ENCODE peak calls at places on chromosomes 7 and 10, in nine cellular contexts. Z is cardiac muscle cell, A is IMR-90, Y is left ventricle myocardium inferior, V is body of pancreas, O is kidney, U is A549, C is OCI-LY7, T is osteoblast. Q is an unnamed sample. For H3K9me3 and H3K4me1, the result is how much of the 10 kb centered on the place peaks cover.

GRCh38 chr7:105643384-105643783 is 62.1 kb upstream of the EFCAB10 start:
- DNase-seq in Z (peak), A (no peak), Y (peak), V (no peak), O (no peak), U (no peak), C (no peak), T (no peak), Q (no peak)

GRCh38 chr7:23246540-23246939 is at the start of gene GPNMB:
- DNase-seq in Z (peak), A (peak), Y (no peak), V (peak), O (no peak), U (no peak), C (no peak), T (peak), Q (no peak)

GRCh38 chr7:55570218-55570873 is 2.0 kb downstream of the VOPP1 start:
- DNase-seq in Z (no peak), A (no peak), Y (no peak), V (no peak), O (peak), U (no peak), C (peak), T (no peak), Q (no peak)

GRCh38 chr7:1247527-1248041 is 14.9 kb downstream of the UNCX start:
- DNase-seq in Z (no peak), A (no peak), Y (no peak), V (no peak), O (peak), U (no peak), C (no peak), T (no peak), Q (peak)

GRCh38 chr10:121692626-121693025 is 94.4 kb upstream of the FGFR2 start:
- DNase-seq in Z (no peak), A (no peak), Y (no peak), V (no peak), O (no peak), U (no peak), C (no peak), T (no peak), Q (no peak)

GRCh38 chr7:51318886-51319579 is 2.4 kb upstream of the COBL start:
- DNase-seq in Z (no peak), A (no peak), Y (no peak), V (no peak), O (no peak), U (no peak), C (no peak), T (no peak), Q (peak)

GRCh38 chr10:49606981-49607535 is 3.1 kb upstream of the SLC18A3 start:
- DNase-seq in Z (peak), A (peak), Y (peak), V (peak), O (peak), U (peak), C (peak), T (peak), Q (peak)

GRCh38 chr7:96329189-96329588 is 7.3 kb upstream of the SLC25A13 start:
- DNase-seq in Z (no peak), A (no peak), Y (no peak), V (no peak), O (no peak), U (no peak), C (no peak), T (no peak), Q (no peak)

GRCh38 chr7:20330797-20331230 is at the start of gene ITGB8:
- DNase-seq in Z (no peak), A (no peak), Y (peak), V (no peak), O (no peak), U (peak), C (no peak), T (peak), Q (no peak)

GRCh38 chr10:98404571-98405396 is 10.2 kb downstream of the PYROXD2 start:
- DNase-seq in Z (no peak), A (peak), Y (no peak), V (no peak), O (no peak), U (no peak), C (no peak), T (peak), Q (no peak)

GRCh38 chr10:132448248-132448731 is 51.3 kb downstream of the PWWP2B start:
- DNase-seq in Z (peak), A (no peak), Y (peak), V (peak), O (peak), U (peak), C (peak), T (no peak), Q (peak)

GRCh38 chr7:109836016-109836415 is 1254.9 kb upstream of the LRRN3 start:
- DNase-seq in Z (no peak), A (no peak), Y (no peak), V (no peak), O (no peak), U (no peak), C (no peak), T (no peak), Q (no peak)

GRCh38 chr10:61987951-61988379 is 86.5 kb downstream of the ARID5B start:
- DNase-seq in Z (no peak), A (peak), Y (no peak), V (no peak), O (no peak), U (no peak), C (peak), T (peak), Q (no peak)

GRCh38 chr7:108076141-108076540 is 54.0 kb downstream of the LAMB4 start:
- DNase-seq in Z (peak), A (no peak), Y (no peak), V (no peak), O (no peak), U (no peak), C (no peak), T (no peak), Q (no peak)

GRCh38 chr10:124649209-124649608 is 95.0 kb downstream of the FAM53B start:
- DNase-seq in Z (no peak), A (no peak), Y (peak), V (peak), O (peak), U (no peak), C (no peak), T (no peak), Q (no peak)

GRCh38 chr10:50622497-50623298 is 1.1 kb downstream of the SGMS1 start:
- DNase-seq in Z (peak), A (peak), Y (peak), V (peak), O (peak), U (peak), C (peak), T (peak), Q (peak)

DNA sequence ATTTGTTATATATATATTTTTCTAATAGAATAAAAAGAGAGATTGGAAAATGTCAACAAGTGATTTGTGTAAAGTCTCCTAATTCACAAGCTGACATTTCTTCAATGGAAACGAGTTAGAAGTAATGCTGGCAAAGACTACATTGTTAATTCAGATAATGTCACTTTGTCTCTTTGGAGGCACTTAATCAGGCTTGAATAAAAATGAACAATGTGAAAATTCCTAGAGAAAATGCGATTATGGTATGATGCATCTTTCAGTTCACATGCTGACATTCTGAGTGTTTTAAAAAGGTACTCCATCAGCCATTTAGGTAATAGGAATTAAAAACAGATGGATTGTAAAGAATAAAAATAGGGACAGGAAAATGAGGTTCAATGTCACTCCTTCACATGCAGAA is 100.1 kb downstream of the SLC13A1 start:
- DNase-seq in Z (no peak), A (no peak), Y (no peak), V (no peak), O (no peak), U (no peak), C (no peak), T (no peak), Q (no peak)
- H3K9me3 ChIP-seq in Z (under half), A (under half), Y (under half), V (under half), O (under half), U (under half), C (under half), T (under half), Q (under half)

DNA sequence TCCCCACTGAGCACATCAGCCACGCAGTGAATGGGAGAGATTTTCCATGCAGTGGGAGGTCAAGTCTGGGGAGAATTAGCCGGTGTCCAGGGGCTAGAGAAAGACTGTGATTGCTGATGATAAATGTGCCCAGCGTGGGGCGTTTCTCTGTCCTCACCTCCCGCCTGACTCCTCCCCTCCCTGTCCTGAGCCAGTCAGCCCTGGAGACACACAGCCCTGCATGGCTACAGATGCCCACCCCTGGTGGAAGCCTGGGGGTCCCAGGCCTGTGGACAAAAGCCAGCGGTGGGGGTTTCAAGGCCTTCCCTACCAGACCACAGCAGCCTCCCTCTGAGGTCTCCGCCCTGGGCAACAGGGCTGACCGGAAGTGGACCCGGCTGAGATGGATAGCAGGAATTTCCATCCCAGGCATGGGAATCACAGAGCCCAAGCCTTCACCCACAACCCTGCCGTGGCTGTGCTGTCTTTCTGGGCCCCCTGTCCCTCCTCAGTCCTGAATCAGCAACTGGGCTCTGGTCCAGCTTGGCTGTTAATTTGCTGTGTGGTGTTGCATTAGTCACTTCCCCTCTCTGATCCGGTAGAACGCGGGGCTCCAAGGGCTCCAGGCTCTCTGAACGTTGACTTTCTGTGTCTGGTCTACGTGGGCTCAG is 46.8 kb upstream of the SLC29A3 start:
- DNase-seq in Z (peak), A (peak), Y (no peak), V (no peak), O (peak), U (no peak), C (no peak), T (peak), Q (no peak)
- H3K4me1 ChIP-seq in Z (under half), A (under half), Y (half or more), V (under half), O (under half), U (under half), C (under half), T (under half), Q (under half)

GRCh38 chr7:113383638-113384037 is 265.3 kb upstream of the SMIM30 start:
- DNase-seq in Z (no peak), A (no peak), Y (no peak), V (no peak), O (no peak), U (no peak), C (no peak), T (no peak), Q (no peak)
- TF ChIP-seq CTCF in Z (no peak), A (no peak), Y (no peak), V (no peak), O (no peak), U (no peak), C (no peak), T (no peak), Q (no peak)

DNA sequence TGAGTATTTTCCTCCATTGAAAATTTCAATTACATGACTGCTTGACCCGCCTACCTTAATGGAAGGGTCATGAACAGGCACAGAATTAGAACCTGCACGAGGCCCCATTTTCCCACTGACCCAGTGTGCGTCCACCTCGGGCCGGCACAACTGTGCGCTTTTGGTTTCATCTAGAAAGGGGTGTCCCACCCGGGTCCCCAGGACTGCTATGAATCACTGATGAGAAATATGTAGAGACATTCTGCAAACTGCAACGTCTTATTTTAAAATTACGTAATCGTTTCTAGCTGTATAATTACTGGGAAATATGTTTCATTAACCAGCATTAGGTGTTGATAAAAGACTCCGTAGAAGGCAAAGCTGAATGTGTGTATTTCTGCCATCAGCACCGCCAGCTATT is 562.0 kb downstream of the DNAJB6 start:
- DNase-seq in Z (no peak), A (no peak), Y (no peak), V (no peak), O (no peak), U (no peak), C (no peak), T (peak), Q (no peak)
- H3K9me3 ChIP-seq in Z (under half), A (half or more), Y (under half), V (under half), O (under half), U (under half), C (under half), T (under half), Q (under half)

GRCh38 chr10:79438021-79438698 is 7.3 kb downstream of the ZCCHC24 start:
- DNase-seq in Z (no peak), A (no peak), Y (no peak), V (no peak), O (no peak), U (no peak), C (no peak), T (peak), Q (no peak)
- H3K4me1 ChIP-seq in Z (half or more), A (half or more), Y (half or more), V (under half), O (under half), U (under half), C (under half), T (half or more), Q (half or more)

GRCh38 chr10:29317423-29318021 is 28.7 kb downstream of the LYZL1 start:
- DNase-seq in Z (no peak), A (no peak), Y (no peak), V (peak), O (no peak), U (no peak), C (no peak), T (peak), Q (peak)

GRCh38 chr10:29315814-29316213 is 26.9 kb downstream of the LYZL1 start:
- DNase-seq in Z (no peak), A (no peak), Y (no peak), V (no peak), O (no peak), U (no peak), C (no peak), T (peak), Q (no peak)

GRCh38 chr10:29319205-29319781 is 30.4 kb downstream of the LYZL1 start:
- DNase-seq in Z (no peak), A (no peak), Y (no peak), V (no peak), O (no peak), U (no peak), C (no peak), T (peak), Q (peak)

GRCh38 chr10:29316308-29317026 is 27.6 kb downstream of the LYZL1 start:
- DNase-seq in Z (no peak), A (no peak), Y (no peak), V (no peak), O (no peak), U (no peak), C (no peak), T (no peak), Q (no peak)

DNA sequence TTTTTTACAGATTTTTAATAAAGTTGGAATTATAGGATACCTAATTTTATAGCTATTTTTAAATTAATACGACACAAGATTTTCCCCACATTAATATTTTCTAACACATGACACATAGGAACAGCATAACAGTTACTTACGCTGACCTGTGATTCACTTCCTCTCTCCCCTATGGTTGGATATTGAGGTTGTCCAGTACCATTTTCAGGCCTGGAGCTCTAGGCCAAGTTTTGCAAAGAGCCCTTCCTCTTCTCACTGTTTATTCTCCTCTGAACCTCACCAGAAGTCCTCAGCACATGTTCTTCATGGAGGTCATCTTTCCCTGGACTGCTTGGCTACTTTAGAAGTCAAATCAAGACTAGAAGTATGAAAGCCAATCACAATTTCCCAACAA is 28.2 kb downstream of the LYZL1 start:
- DNase-seq in Z (peak), A (peak), Y (no peak), V (no peak), O (no peak), U (no peak), C (no peak), T (peak), Q (no peak)
- TF ChIP-seq CTCF in Z (no peak), A (no peak), Y (no peak), V (no peak), O (no peak), U (no peak), C (no peak), T (no peak), Q (no peak)

GRCh38 chr10:1661861-1662260 is 75.5 kb downstream of the ADARB2 start:
- DNase-seq in Z (no peak), A (no peak), Y (no peak), V (no peak), O (no peak), U (no peak), C (peak), T (peak), Q (no peak)

GRCh38 chr10:1660815-1661214 is 76.5 kb downstream of the ADARB2 start:
- DNase-seq in Z (no peak), A (no peak), Y (no peak), V (no peak), O (no peak), U (no peak), C (no peak), T (peak), Q (no peak)

GRCh38 chr10:1661416-1661815 is 75.9 kb downstream of the ADARB2 start:
- DNase-seq in Z (no peak), A (no peak), Y (no peak), V (no peak), O (no peak), U (no peak), C (no peak), T (no peak), Q (no peak)

GRCh38 chr10:1659221-1659791 is 78.0 kb downstream of the ADARB2 start:
- DNase-seq in Z (no peak), A (no peak), Y (no peak), V (no peak), O (no peak), U (no peak), C (no peak), T (no peak), Q (peak)

GRCh38 chr10:1660386-1660785 is 76.9 kb downstream of the ADARB2 start:
- DNase-seq in Z (no peak), A (no peak), Y (no peak), V (no peak), O (no peak), U (no peak), C (no peak), T (peak), Q (peak)
- H3K9me3 ChIP-seq in Z (under half), A (under half), Y (under half), V (under half), O (under half), U (under half), C (under half), T (under half), Q (under half)

GRCh38 chr7:151399906-151400305 is 9.9 kb downstream of the WDR86 start:
- DNase-seq in Z (no peak), A (no peak), Y (no peak), V (no peak), O (peak), U (no peak), C (no peak), T (peak), Q (peak)

GRCh38 chr7:151400626-151401315 is 9.1 kb downstream of the WDR86 start:
- DNase-seq in Z (no peak), A (no peak), Y (no peak), V (no peak), O (peak), U (no peak), C (peak), T (peak), Q (peak)

GRCh38 chr7:151404216-151405011 is 5.4 kb downstream of the WDR86 start:
- DNase-seq in Z (peak), A (no peak), Y (no peak), V (peak), O (peak), U (peak), C (no peak), T (peak), Q (peak)

GRCh38 chr7:151403764-151404163 is 6.1 kb downstream of the WDR86 start:
- DNase-seq in Z (no peak), A (no peak), Y (no peak), V (no peak), O (peak), U (no peak), C (no peak), T (peak), Q (peak)

DNA sequence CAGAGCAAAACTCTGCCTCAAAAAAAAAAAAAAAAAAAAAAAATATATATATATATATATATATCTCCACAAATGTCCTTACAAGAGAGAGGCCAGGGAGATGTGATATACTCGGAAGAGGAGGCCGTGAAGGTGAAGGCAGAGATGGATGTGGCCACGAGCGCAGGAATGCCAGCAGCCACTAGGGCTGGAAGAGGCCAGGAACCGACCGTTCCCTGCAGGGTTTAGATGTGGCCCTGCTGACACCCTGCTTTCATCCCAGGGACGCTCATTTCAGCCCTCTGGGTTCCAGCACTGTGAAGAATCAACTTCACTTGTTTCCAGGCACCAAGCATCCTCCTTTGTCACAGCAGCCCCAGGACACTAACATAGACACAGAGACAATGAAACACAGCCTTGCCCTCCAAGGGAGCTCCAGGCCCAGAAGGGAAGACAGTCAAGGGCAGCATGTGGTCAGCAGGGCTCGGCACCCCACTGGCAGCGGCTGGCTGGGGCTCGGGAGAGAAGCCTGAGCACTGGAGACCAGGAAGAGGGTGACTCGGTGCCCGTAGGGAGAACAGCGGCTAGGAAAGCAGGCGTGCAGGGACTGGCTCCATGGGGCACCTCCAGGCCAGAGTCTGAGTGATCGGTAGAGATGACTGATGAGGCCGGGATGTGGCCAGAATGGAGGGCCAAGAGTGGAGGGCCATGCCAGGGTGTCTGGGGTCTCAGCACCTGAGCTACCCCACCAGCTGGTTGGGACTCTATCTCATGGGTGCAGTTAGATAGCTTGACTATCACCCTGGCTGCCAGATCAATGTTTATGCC is 7.6 kb downstream of the WDR86 start:
- DNase-seq in Z (no peak), A (no peak), Y (no peak), V (no peak), O (peak), U (no peak), C (no peak), T (peak), Q (peak)
- H3K4me1 ChIP-seq in Z (under half), A (under half), Y (under half), V (under half), O (under half), U (under half), C (under half), T (under half), Q (under half)

Q was measured in right lobe of liver.